ENCODE peak calls at places on chromosomes 13 and 19, in eight cellular contexts. R is kidney tubule cell, N is NB4, S is choroid plexus epithelial cell, A is NCI-H2081, O is ACHN, V is anterior cingulate cortex, J is HCT116. H is an unnamed sample.

GRCh38 chr13:79246575-79246949 is 159.5 kb downstream of the RBM26 start:
- DNase-seq in R (no peak), J (no peak), N (peak; percentile 27), S (no peak), O (no peak), A (peak; percentile 39), V (no peak), H (no peak)

GRCh38 chr13:99548448-99548847 is 47.2 kb downstream of the TM9SF2 start:
- DNase-seq in V (no peak), O (no peak), R (no peak), J (no peak), A (no peak), S (no peak), N (peak; percentile 15), H (no peak)

GRCh38 chr19:28633223-28634030 is 579.5 kb downstream of the UQCRFS1 start:
- DNase-seq in S (peak; percentile 83), R (peak; percentile 73), N (peak; percentile 60), O (peak; percentile 46), V (no peak), A (no peak), J (no peak), H (peak; percentile 1)

GRCh38 chr19:54209748-54210494 is 9.3 kb downstream of the RPS9 start:
- DNase-seq in V (peak; percentile 72), A (peak; percentile 94), R (peak; percentile 97), N (peak; percentile 52), S (peak; percentile 99), J (peak; percentile 40), O (peak; percentile 97), H (peak; percentile 98)

GRCh38 chr19:54650108-54650666 is 12.6 kb upstream of the LILRB4 start:
- DNase-seq in A (no peak), S (no peak), N (no peak), R (no peak), V (no peak), J (no peak), O (no peak), H (no peak)

GRCh38 chr13:43878897-43879322 is 630 bp downstream of the CCDC122 start:
- DNase-seq in N (peak; percentile 92), J (no peak), R (peak; percentile 85), O (peak; percentile 76), S (peak; percentile 82), V (peak; percentile 75), A (no peak), H (peak; percentile 81)

GRCh38 chr13:76336889-76337844 is 549.0 kb downstream of the KCTD12 start:
- DNase-seq in O (no peak), R (no peak), N (no peak), S (no peak), V (no peak), J (no peak), A (no peak), H (no peak)

GRCh38 chr13:60881507-60881906 is 484.5 kb downstream of the TDRD3 start:
- DNase-seq in O (no peak), J (no peak), R (no peak), V (no peak), A (no peak), N (no peak), S (no peak), H (no peak)

GRCh38 chr13:35157143-35157755 is 215.2 kb downstream of the NBEA start:
- DNase-seq in S (peak; percentile 78), J (peak; percentile 38), A (peak; percentile 65), R (peak; percentile 61), N (peak; percentile 61), V (peak; percentile 4), O (peak; percentile 51), H (peak; percentile 50)

GRCh38 chr19:8500158-8500557 is 2.3 kb downstream of the PRAM1 start:
- DNase-seq in N (peak; percentile 100), S (peak; percentile 63), R (no peak), J (no peak), V (no peak), A (no peak), O (no peak), H (no peak)

H was measured in IMR-90.